ENCODE peak calls at places on chromosomes 5 and 9, in eight cellular contexts. H is stimulated activated CD4-positive, alpha-beta T cell treated with anti-CD3 and anti-CD28 coated beads, Interleukin-15, amount 100 ng/mL, for 1 hour; B is AG08396; T is right lobe of liver; C is effector CD8-positive, alpha-beta T cell; P is NCI-H1092 treated with DMSO at 0.1 percent for 48 hours; U is activated T-cell treated with anti-CD3 and anti-CD28 coated beads for 1 hour; M is CD4-positive, CD25-positive, alpha-beta regulatory T cell. S is an unnamed sample.
A peak's percentile ranks its signal among the peaks of the same experiment; 100 is the strongest.

GRCh38 chr9:121322037-121322736 is 47.9 kb downstream of the STOM start:
- DNase-seq in B (peak; percentile 85), C (no peak), M (no peak), U (no peak), P (no peak), T (peak; percentile 43), H (no peak), S (no peak)

GRCh38 chr5:173800340-173800739 is 87.8 kb upstream of the CPEB4 start:
- DNase-seq in B (no peak), H (no peak), T (no peak), C (no peak), U (no peak), M (no peak), P (no peak), S (no peak)

GRCh38 chr5:154447074-154447725 is 1.4 kb downstream of the SAP30L start:
- DNase-seq in M (peak; percentile 41), B (no peak), C (no peak), P (no peak), U (no peak), H (no peak), T (no peak), S (no peak)

GRCh38 chr5:138829341-138829740 is 45.8 kb downstream of the LRRTM2 start:
- DNase-seq in C (no peak), P (no peak), H (no peak), M (no peak), T (no peak), U (no peak), B (no peak), S (no peak)

GRCh38 chr9:90645721-90646120 is 3.1 kb upstream of the DIRAS2 start:
- DNase-seq in B (no peak), M (no peak), C (no peak), H (no peak), U (no peak), P (peak; percentile 26), T (no peak), S (no peak)

GRCh38 chr9:120265791-120266190 is 314.2 kb downstream of the CDK5RAP2 start:
- DNase-seq in T (no peak), B (no peak), U (no peak), C (no peak), P (peak; percentile 96), M (no peak), H (no peak), S (no peak)

GRCh38 chr9:17614246-17614645 is 35.4 kb downstream of the SH3GL2 start:
- DNase-seq in P (no peak), T (no peak), H (no peak), M (no peak), B (no peak), C (no peak), U (no peak), S (no peak)

GRCh38 chr9:97615439-97616072 is 17.6 kb downstream of the TSTD2 start:
- DNase-seq in P (peak; percentile 51), B (peak; percentile 54), T (peak; percentile 71), H (no peak), M (peak; percentile 59), C (peak; percentile 35), U (peak; percentile 39), S (peak; percentile 67)

GRCh38 chr5:169648725-169649124 is 11.7 kb downstream of the DOCK2 start:
- DNase-seq in B (peak; percentile 26), P (no peak), H (no peak), U (no peak), T (no peak), C (no peak), M (no peak), S (no peak)

GRCh38 chr5:62138607-62139006 is 167.4 kb upstream of the KIF2A start:
- DNase-seq in P (peak; percentile 11), H (no peak), T (no peak), C (no peak), B (no peak), U (no peak), M (no peak), S (peak; percentile 12)

GRCh38 chr9:101397746-101398334 is 578 bp downstream of the MRPL50 start:
- DNase-seq in C (no peak), P (peak; percentile 35), H (no peak), M (no peak), T (no peak), U (no peak), B (no peak), S (no peak)

GRCh38 chr5:68538886-68539420 is 323.4 kb downstream of the PIK3R1 start:
- DNase-seq in H (no peak), T (no peak), P (no peak), U (no peak), M (no peak), B (no peak), C (no peak), S (peak; percentile 62)

GRCh38 chr9:127187231-127187956 is 65.0 kb upstream of the ANGPTL2 start:
- DNase-seq in B (peak; percentile 90), T (no peak), M (no peak), U (no peak), C (no peak), H (no peak), P (no peak), S (no peak)

GRCh38 chr5:135222171-135222681 is 176.8 kb downstream of the MACROH2A1 start:
- DNase-seq in P (no peak), U (no peak), T (peak; percentile 25), C (no peak), H (no peak), M (no peak), B (no peak), S (no peak)

GRCh38 chr5:80668016-80668969 is 13.5 kb upstream of the DHFR start:
- DNase-seq in M (no peak), P (no peak), C (no peak), T (peak; percentile 94), B (no peak), H (no peak), U (no peak), S (no peak)

GRCh38 chr5:14880688-14881087 is 9.1 kb upstream of the ANKH start:
- DNase-seq in H (no peak), C (no peak), M (no peak), P (no peak), U (no peak), B (no peak), T (no peak), S (no peak)